ENCODE peak calls at places on chromosomes 12 and 14, in six cellular contexts. One of them, this sample, is unnamed.

GRCh38 chr14:54138354-54139038 is 181.9 kb upstream of the BMP4 start:
- DNase-seq in M059J: peak
- DNase-seq in GM23248: no peak
- DNase-seq in activated CD8-positive, alpha-beta memory T cell treated with anti-CD3 and anti-CD28 coated beads for 24 hours: no peak
- DNase-seq in T-helper 22 cell: no peak
- DNase-seq in stimulated activated CD8-positive, alpha-beta memory T cell treated with anti-CD3 and anti-CD28 coated beads, Interleukin-7, amount 100 ng/mL, for 4 hours: no peak
- DNase-seq in this sample: no peak

GRCh38 chr12:47843226-47843980 is 23.7 kb upstream of the HDAC7 start:
- DNase-seq in M059J: no peak
- DNase-seq in GM23248: no peak
- DNase-seq in activated CD8-positive, alpha-beta memory T cell treated with anti-CD3 and anti-CD28 coated beads for 24 hours: no peak
- DNase-seq in T-helper 22 cell: no peak
- DNase-seq in stimulated activated CD8-positive, alpha-beta memory T cell treated with anti-CD3 and anti-CD28 coated beads, Interleukin-7, amount 100 ng/mL, for 4 hours: no peak
- DNase-seq in this sample: no peak

GRCh38 chr12:78916845-78917480 is 52.4 kb downstream of the SYT1 start:
- DNase-seq in M059J: peak
- DNase-seq in GM23248: peak
- DNase-seq in activated CD8-positive, alpha-beta memory T cell treated with anti-CD3 and anti-CD28 coated beads for 24 hours: no peak
- DNase-seq in T-helper 22 cell: no peak
- DNase-seq in stimulated activated CD8-positive, alpha-beta memory T cell treated with anti-CD3 and anti-CD28 coated beads, Interleukin-7, amount 100 ng/mL, for 4 hours: no peak
- DNase-seq in this sample: peak

GRCh38 chr12:52213541-52214420 is 19.3 kb upstream of the KRT7 start:
- DNase-seq in M059J: peak
- DNase-seq in GM23248: peak
- DNase-seq in activated CD8-positive, alpha-beta memory T cell treated with anti-CD3 and anti-CD28 coated beads for 24 hours: peak
- DNase-seq in T-helper 22 cell: no peak
- DNase-seq in stimulated activated CD8-positive, alpha-beta memory T cell treated with anti-CD3 and anti-CD28 coated beads, Interleukin-7, amount 100 ng/mL, for 4 hours: no peak
- DNase-seq in this sample: peak

GRCh38 chr12:6536894-6537579 is 2.7 kb downstream of the GAPDH start:
- DNase-seq in M059J: peak
- DNase-seq in GM23248: peak
- DNase-seq in activated CD8-positive, alpha-beta memory T cell treated with anti-CD3 and anti-CD28 coated beads for 24 hours: peak
- DNase-seq in T-helper 22 cell: no peak
- DNase-seq in stimulated activated CD8-positive, alpha-beta memory T cell treated with anti-CD3 and anti-CD28 coated beads, Interleukin-7, amount 100 ng/mL, for 4 hours: no peak
- DNase-seq in this sample: peak

GRCh38 chr14:55705651-55706340 is 125.8 kb downstream of the KTN1 start:
- DNase-seq in M059J: no peak
- DNase-seq in GM23248: no peak
- DNase-seq in activated CD8-positive, alpha-beta memory T cell treated with anti-CD3 and anti-CD28 coated beads for 24 hours: no peak
- DNase-seq in T-helper 22 cell: no peak
- DNase-seq in stimulated activated CD8-positive, alpha-beta memory T cell treated with anti-CD3 and anti-CD28 coated beads, Interleukin-7, amount 100 ng/mL, for 4 hours: no peak
- DNase-seq in this sample: peak

GRCh38 chr12:13258212-13258611 is 61.7 kb downstream of the EMP1 start:
- DNase-seq in M059J: no peak
- DNase-seq in GM23248: no peak
- DNase-seq in activated CD8-positive, alpha-beta memory T cell treated with anti-CD3 and anti-CD28 coated beads for 24 hours: no peak
- DNase-seq in T-helper 22 cell: no peak
- DNase-seq in stimulated activated CD8-positive, alpha-beta memory T cell treated with anti-CD3 and anti-CD28 coated beads, Interleukin-7, amount 100 ng/mL, for 4 hours: no peak
- DNase-seq in this sample: no peak

GRCh38 chr14:100749967-100750597 is 23.4 kb downstream of the DLK1 start:
- DNase-seq in M059J: no peak
- DNase-seq in GM23248: no peak
- DNase-seq in activated CD8-positive, alpha-beta memory T cell treated with anti-CD3 and anti-CD28 coated beads for 24 hours: no peak
- DNase-seq in T-helper 22 cell: no peak
- DNase-seq in stimulated activated CD8-positive, alpha-beta memory T cell treated with anti-CD3 and anti-CD28 coated beads, Interleukin-7, amount 100 ng/mL, for 4 hours: no peak
- DNase-seq in this sample: no peak

GRCh38 chr12:39235990-39236767 is 206.7 kb downstream of the KIF21A start:
- DNase-seq in M059J: peak
- DNase-seq in GM23248: peak
- DNase-seq in activated CD8-positive, alpha-beta memory T cell treated with anti-CD3 and anti-CD28 coated beads for 24 hours: no peak
- DNase-seq in T-helper 22 cell: no peak
- DNase-seq in stimulated activated CD8-positive, alpha-beta memory T cell treated with anti-CD3 and anti-CD28 coated beads, Interleukin-7, amount 100 ng/mL, for 4 hours: no peak
- DNase-seq in this sample: peak

GRCh38 chr14:98501335-98501734 is 770.7 kb downstream of the BCL11B start:
- DNase-seq in M059J: no peak
- DNase-seq in GM23248: no peak
- DNase-seq in activated CD8-positive, alpha-beta memory T cell treated with anti-CD3 and anti-CD28 coated beads for 24 hours: no peak
- DNase-seq in T-helper 22 cell: no peak
- DNase-seq in stimulated activated CD8-positive, alpha-beta memory T cell treated with anti-CD3 and anti-CD28 coated beads, Interleukin-7, amount 100 ng/mL, for 4 hours: no peak
- DNase-seq in this sample: peak

GRCh38 chr12:62270872-62271271 is 10.7 kb downstream of the USP15 start:
- DNase-seq in M059J: no peak
- DNase-seq in GM23248: no peak
- DNase-seq in activated CD8-positive, alpha-beta memory T cell treated with anti-CD3 and anti-CD28 coated beads for 24 hours: no peak
- DNase-seq in T-helper 22 cell: no peak
- DNase-seq in stimulated activated CD8-positive, alpha-beta memory T cell treated with anti-CD3 and anti-CD28 coated beads, Interleukin-7, amount 100 ng/mL, for 4 hours: no peak
- DNase-seq in this sample: no peak

GRCh38 chr12:116633515-116633914 is 74.3 kb downstream of the MAP1LC3B2 start:
- DNase-seq in M059J: no peak
- DNase-seq in GM23248: no peak
- DNase-seq in activated CD8-positive, alpha-beta memory T cell treated with anti-CD3 and anti-CD28 coated beads for 24 hours: no peak
- DNase-seq in T-helper 22 cell: no peak
- DNase-seq in stimulated activated CD8-positive, alpha-beta memory T cell treated with anti-CD3 and anti-CD28 coated beads, Interleukin-7, amount 100 ng/mL, for 4 hours: no peak
- DNase-seq in this sample: no peak

GRCh38 chr12:97182719-97183118 is 275.7 kb downstream of the NEDD1 start:
- DNase-seq in M059J: no peak
- DNase-seq in GM23248: no peak
- DNase-seq in activated CD8-positive, alpha-beta memory T cell treated with anti-CD3 and anti-CD28 coated beads for 24 hours: no peak
- DNase-seq in T-helper 22 cell: no peak
- DNase-seq in stimulated activated CD8-positive, alpha-beta memory T cell treated with anti-CD3 and anti-CD28 coated beads, Interleukin-7, amount 100 ng/mL, for 4 hours: no peak
- DNase-seq in this sample: no peak

GRCh38 chr12:31833541-31833840 is 104.7 kb upstream of the AMN1 start:
- DNase-seq in M059J: no peak
- DNase-seq in GM23248: no peak
- DNase-seq in activated CD8-positive, alpha-beta memory T cell treated with anti-CD3 and anti-CD28 coated beads for 24 hours: no peak
- DNase-seq in T-helper 22 cell: no peak
- DNase-seq in stimulated activated CD8-positive, alpha-beta memory T cell treated with anti-CD3 and anti-CD28 coated beads, Interleukin-7, amount 100 ng/mL, for 4 hours: no peak
- DNase-seq in this sample: no peak

GRCh38 chr12:32400114-32400672 is 835 bp downstream of the FGD4 start:
- DNase-seq in M059J: peak
- DNase-seq in GM23248: no peak
- DNase-seq in activated CD8-positive, alpha-beta memory T cell treated with anti-CD3 and anti-CD28 coated beads for 24 hours: no peak
- DNase-seq in T-helper 22 cell: no peak
- DNase-seq in stimulated activated CD8-positive, alpha-beta memory T cell treated with anti-CD3 and anti-CD28 coated beads, Interleukin-7, amount 100 ng/mL, for 4 hours: no peak
- DNase-seq in this sample: peak

GRCh38 chr14:65169351-65169750 is 67.0 kb upstream of the MAX start:
- DNase-seq in M059J: peak
- DNase-seq in GM23248: peak
- DNase-seq in activated CD8-positive, alpha-beta memory T cell treated with anti-CD3 and anti-CD28 coated beads for 24 hours: no peak
- DNase-seq in T-helper 22 cell: no peak
- DNase-seq in stimulated activated CD8-positive, alpha-beta memory T cell treated with anti-CD3 and anti-CD28 coated beads, Interleukin-7, amount 100 ng/mL, for 4 hours: no peak
- DNase-seq in this sample: no peak